ENCODE peak calls at places on chromosomes 12 and 14, in nine cellular contexts. A, K, G, H, B, E, W, D and O are unnamed samples.

GRCh38 chr12:52146822-52147366 is 44.9 kb downstream of the KRT80 start:
- DNase-seq in A (no peak), K (no peak), G (peak; percentile 97), H (no peak), B (no peak), E (no peak), W (no peak), D (no peak), O (no peak)

GRCh38 chr14:23101213-23101970 is 3.4 kb downstream of the CIROP start:
- DNase-seq in A (no peak), K (no peak), G (no peak), H (no peak), B (no peak), E (no peak), W (no peak), D (no peak), O (no peak)

GRCh38 chr12:43281563-43281962 is 270.4 kb downstream of the ADAMTS20 start:
- DNase-seq in A (no peak), K (no peak), G (no peak), H (no peak), B (no peak), E (no peak), W (no peak), D (no peak), O (no peak)

GRCh38 chr14:72644758-72645489 is 249.0 kb downstream of the DPF3 start:
- DNase-seq in A (no peak), K (no peak), G (no peak), H (no peak), B (no peak), E (no peak), W (no peak), D (no peak), O (no peak)

GRCh38 chr12:130281157-130281799 is 56.4 kb upstream of the PIWIL1 start:
- DNase-seq in A (peak; percentile 66), K (no peak), G (no peak), H (peak; percentile 58), B (no peak), E (no peak), W (no peak), D (peak; percentile 12), O (no peak)

GRCh38 chr12:113757223-113758002 is 208.7 kb downstream of the RBM19 start:
- DNase-seq in A (no peak), K (no peak), G (no peak), H (no peak), B (no peak), E (no peak), W (no peak), D (no peak), O (peak; percentile 50)

GRCh38 chr12:62618948-62619347 is 152.3 kb downstream of the MON2 start:
- DNase-seq in A (no peak), K (no peak), G (no peak), H (no peak), B (no peak), E (no peak), W (no peak), D (no peak), O (no peak)

GRCh38 chr12:125185311-125185739 is 120.1 kb downstream of the AACS start:
- DNase-seq in A (no peak), K (no peak), G (no peak), H (no peak), B (no peak), E (peak; percentile 26), W (no peak), D (no peak), O (no peak)

GRCh38 chr12:13144266-13144828 is 40.9 kb upstream of the GSG1 start:
- DNase-seq in A (no peak), K (no peak), G (no peak), H (no peak), B (peak; percentile 57), E (no peak), W (no peak), D (no peak), O (no peak)

GRCh38 chr12:27554421-27555186 is 30.6 kb downstream of the PPFIBP1 start:
- DNase-seq in A (no peak), K (no peak), G (no peak), H (no peak), B (no peak), E (no peak), W (no peak), D (no peak), O (no peak)

GRCh38 chr14:35403085-35403396 is 1.5 kb downstream of the NFKBIA start:
- DNase-seq in A (peak; percentile 68), K (no peak), G (no peak), H (peak; percentile 38), B (no peak), E (no peak), W (no peak), D (no peak), O (peak; percentile 34)

GRCh38 chr12:4031703-4032291 is 158.6 kb upstream of the PARP11 start:
- DNase-seq in A (no peak), K (no peak), G (peak; percentile 60), H (no peak), B (no peak), E (no peak), W (no peak), D (peak; percentile 75), O (peak; percentile 28)

GRCh38 chr14:42950363-42950762 is 1343.7 kb downstream of the LRFN5 start:
- DNase-seq in A (no peak), K (no peak), G (no peak), H (no peak), B (no peak), E (no peak), W (no peak), D (no peak), O (no peak)

GRCh38 chr12:89709994-89710872 is 1.6 kb upstream of the ATP2B1 start:
- DNase-seq in A (peak; percentile 46), K (no peak), G (no peak), H (peak; percentile 35), B (no peak), E (peak; percentile 62), W (no peak), D (peak; percentile 42), O (peak; percentile 26)

GRCh38 chr12:12791756-12792346 is 6.4 kb downstream of the APOLD1 start:
- DNase-seq in A (no peak), K (no peak), G (no peak), H (no peak), B (no peak), E (no peak), W (no peak), D (no peak), O (no peak)

GRCh38 chr12:56683-57346 is 9.8 kb upstream of the IQSEC3 start:
- DNase-seq in A (no peak), K (no peak), G (no peak), H (no peak), B (no peak), E (no peak), W (no peak), D (no peak), O (no peak)

GRCh38 chr14:34665785-34666425 is 36.0 kb upstream of the SNX6 start:
- DNase-seq in A (no peak), K (peak; percentile 21), G (no peak), H (peak; percentile 1), B (peak; percentile 58), E (no peak), W (peak; percentile 22), D (peak; percentile 98), O (peak; percentile 93)

GRCh38 chr14:89851031-89851430 is 103.5 kb downstream of the EFCAB11 start:
- DNase-seq in A (no peak), K (no peak), G (no peak), H (no peak), B (no peak), E (no peak), W (no peak), D (no peak), O (no peak)

GRCh38 chr14:65156568-65157366 is 54.5 kb upstream of the MAX start:
- DNase-seq in A (no peak), K (no peak), G (no peak), H (no peak), B (peak; percentile 94), E (no peak), W (peak; percentile 62), D (peak; percentile 63), O (peak; percentile 49)

GRCh38 chr14:34355584-34356266 is 106.3 kb downstream of the SPTSSA start:
- DNase-seq in A (no peak), K (no peak), G (no peak), H (no peak), B (peak; percentile 29), E (peak; percentile 4), W (peak; percentile 44), D (peak; percentile 82), O (peak; percentile 82)

GRCh38 chr14:75991753-75992152 is 6.2 kb downstream of the IFT43 start:
- DNase-seq in A (no peak), K (no peak), G (no peak), H (no peak), B (no peak), E (no peak), W (no peak), D (no peak), O (no peak)